ENCODE peak calls at places on chromosomes 12 and 14, in six cellular contexts. C is stromal cell of bone marrow; G is omental fat pad; Q is ACHN; Z is activated naive CD4-positive, alpha-beta T cell treated with Interleukin-2 at 50 U/mL for 16 hours; M is activated effector memory CD4-positive, alpha-beta T cell treated with Interleukin-2 at 50 U/mL for 16 hours. A is an unnamed sample.

GRCh38 chr12:66065146-66065545 is 65.4 kb downstream of the LLPH start:
- DNase-seq in Z (no peak), M (no peak), G (no peak), C (no peak), Q (peak; percentile 28), A (no peak)

GRCh38 chr12:76037130-76038105 is 5.8 kb upstream of the PHLDA1 start:
- DNase-seq in C (no peak), Q (peak; percentile 88), M (no peak), G (no peak), Z (no peak), A (no peak)

GRCh38 chr12:131944601-131945251 is 5.0 kb upstream of the EP400 start:
- DNase-seq in G (no peak), Q (no peak), Z (no peak), C (no peak), M (no peak), A (no peak)

GRCh38 chr12:118330421-118331018 is 42.2 kb downstream of the TAOK3 start:
- DNase-seq in M (no peak), Q (no peak), G (no peak), C (no peak), Z (no peak), A (no peak)

GRCh38 chr12:132284071-132284492 is 45.3 kb downstream of the GALNT9 start:
- DNase-seq in Q (peak; percentile 73), M (no peak), G (no peak), Z (no peak), C (peak; percentile 20), A (peak; percentile 18)

GRCh38 chr12:125178222-125178621 is 113.0 kb downstream of the AACS start:
- DNase-seq in Q (no peak), Z (no peak), M (no peak), G (no peak), C (no peak), A (no peak)

GRCh38 chr14:75422169-75422568 is 5.7 kb upstream of the JDP2 start:
- DNase-seq in G (no peak), M (no peak), Q (peak; percentile 45), Z (no peak), C (peak; percentile 76), A (no peak)

GRCh38 chr12:124392991-124393790 is 98.3 kb downstream of the RFLNA start:
- DNase-seq in C (no peak), Q (peak; percentile 83), Z (no peak), M (no peak), G (no peak), A (peak; percentile 95)

GRCh38 chr12:61291647-61292046 is 968.6 kb upstream of the USP15 start:
- DNase-seq in G (no peak), Z (no peak), M (no peak), Q (no peak), C (no peak), A (no peak)

GRCh38 chr14:55136241-55136640 is 7.2 kb downstream of the LGALS3 start:
- DNase-seq in Z (no peak), M (no peak), G (no peak), C (no peak), Q (no peak), A (no peak)

GRCh38 chr14:59325906-59326305 is 137.4 kb downstream of the DAAM1 start:
- DNase-seq in C (no peak), Z (no peak), M (no peak), G (no peak), Q (no peak), A (no peak)

GRCh38 chr12:15580431-15580830 is 208.8 kb downstream of the EPS8 start:
- DNase-seq in Z (no peak), Q (no peak), M (no peak), G (no peak), C (no peak), A (no peak)

GRCh38 chr14:80567905-80568512 is 356.7 kb upstream of the DIO2 start:
- DNase-seq in C (no peak), M (no peak), G (no peak), Q (no peak), Z (no peak), A (no peak)

GRCh38 chr14:57326253-57326652 is 57.5 kb downstream of the AP5M1 start:
- DNase-seq in M (no peak), Q (no peak), C (no peak), G (no peak), Z (no peak), A (no peak)

GRCh38 chr12:111349101-111349747 is 19.7 kb downstream of the PHETA1 start:
- DNase-seq in Q (no peak), Z (no peak), M (no peak), C (no peak), G (no peak), A (no peak)

GRCh38 chr12:7142057-7142644 is 12.0 kb downstream of the CLSTN3 start:
- DNase-seq in M (peak; percentile 12), C (peak; percentile 21), G (peak; percentile 56), Z (peak; percentile 62), Q (peak; percentile 70), A (no peak)

GRCh38 chr12:58602179-58602578 is 318.1 kb downstream of the LRIG3 start:
- DNase-seq in G (no peak), C (no peak), Q (no peak), Z (no peak), M (no peak), A (no peak)